ENCODE peak calls at places on chromosomes 12 and 14, in four cellular contexts. G is transverse colon, Z is HCT116, Q is esophagus muscularis mucosa. V is an unnamed sample. For H3K4me1 and H3K36me3, the result is how much of the 10 kb centered on the place peaks cover.

GRCh38 chr12:122086641-122087285 is 8.2 kb downstream of the MLXIP start:
- DNase-seq in Q (no peak), G (no peak), Z (no peak), V (no peak)

GRCh38 chr12:75446857-75447256 is 33.7 kb upstream of the GLIPR1 start:
- DNase-seq in G (no peak), Q (no peak), Z (no peak), V (no peak)

GRCh38 chr12:106291342-106291741 is 11.2 kb upstream of the TCP11L2 start:
- DNase-seq in G (peak), Q (no peak), Z (no peak), V (no peak)

GRCh38 chr12:5083955-5084849 is 40.5 kb downstream of the KCNA5 start:
- DNase-seq in Z (peak), G (no peak), Q (no peak), V (no peak)

GRCh38 chr14:82911930-82912329 is 1378.3 kb upstream of the SEL1L start:
- DNase-seq in Z (no peak), G (no peak), Q (no peak), V (no peak)

GRCh38 chr12:50315803-50316202 is 32.5 kb upstream of the LIMA1 start:
- DNase-seq in Q (no peak), G (no peak), Z (no peak), V (no peak)

GRCh38 chr12:31887109-31887811 is 72.0 kb upstream of the RESF1 start:
- DNase-seq in G (no peak), Z (no peak), Q (no peak), V (no peak)

GRCh38 chr14:94001501-94002396 is 4.6 kb downstream of the CCDC197 start:
- DNase-seq in Q (no peak), G (peak), Z (peak), V (peak)

GRCh38 chr12:45298721-45299120 is 82.8 kb downstream of the ANO6 start:
- DNase-seq in Z (no peak), Q (no peak), G (no peak), V (no peak)

GRCh38 chr12:114668151-114668891 is 15.7 kb downstream of the TBX3 start:
- DNase-seq in Z (peak), Q (no peak), G (peak), V (peak)

GRCh38 chr12:74292351-74293194 is 245.1 kb upstream of the ATXN7L3B start:
- DNase-seq in Z (no peak), G (no peak), Q (no peak), V (no peak)

GRCh38 chr12:1279050-1279449 is 288.0 kb downstream of the ERC1 start:
- DNase-seq in G (no peak), Z (no peak), Q (no peak), V (no peak)

GRCh38 chr12:78115889-78116288 is 285.2 kb downstream of the NAV3 start:
- DNase-seq in Q (no peak), G (no peak), Z (no peak), V (no peak)

GRCh38 chr12:121568971-121569808 is 11.6 kb downstream of the KDM2B start:
- DNase-seq in Z (no peak), G (peak), Q (no peak), V (no peak)

GRCh38 chr14:44989497-44990440 is 27.8 kb downstream of the TOGARAM1 start:
- DNase-seq in Z (no peak), Q (no peak), G (no peak), V (no peak)

GRCh38 chr12:57342207-57342691 is 88.6 kb downstream of the R3HDM2 start:
- DNase-seq in G (no peak), Z (no peak), Q (no peak), V (no peak)

GRCh38 chr12:77500124-77500523 is 330.6 kb upstream of the NAV3 start:
- DNase-seq in Q (no peak), G (no peak), Z (no peak), V (no peak)

GRCh38 chr12:113422030-113422900 is at the start of gene SDSL:
- DNase-seq in Q (peak), Z (peak), G (peak), V (peak)
- TF ChIP-seq POLR2AphosphoS5 in Q (peak), Z (peak), G (peak), V (peak)

DNA sequence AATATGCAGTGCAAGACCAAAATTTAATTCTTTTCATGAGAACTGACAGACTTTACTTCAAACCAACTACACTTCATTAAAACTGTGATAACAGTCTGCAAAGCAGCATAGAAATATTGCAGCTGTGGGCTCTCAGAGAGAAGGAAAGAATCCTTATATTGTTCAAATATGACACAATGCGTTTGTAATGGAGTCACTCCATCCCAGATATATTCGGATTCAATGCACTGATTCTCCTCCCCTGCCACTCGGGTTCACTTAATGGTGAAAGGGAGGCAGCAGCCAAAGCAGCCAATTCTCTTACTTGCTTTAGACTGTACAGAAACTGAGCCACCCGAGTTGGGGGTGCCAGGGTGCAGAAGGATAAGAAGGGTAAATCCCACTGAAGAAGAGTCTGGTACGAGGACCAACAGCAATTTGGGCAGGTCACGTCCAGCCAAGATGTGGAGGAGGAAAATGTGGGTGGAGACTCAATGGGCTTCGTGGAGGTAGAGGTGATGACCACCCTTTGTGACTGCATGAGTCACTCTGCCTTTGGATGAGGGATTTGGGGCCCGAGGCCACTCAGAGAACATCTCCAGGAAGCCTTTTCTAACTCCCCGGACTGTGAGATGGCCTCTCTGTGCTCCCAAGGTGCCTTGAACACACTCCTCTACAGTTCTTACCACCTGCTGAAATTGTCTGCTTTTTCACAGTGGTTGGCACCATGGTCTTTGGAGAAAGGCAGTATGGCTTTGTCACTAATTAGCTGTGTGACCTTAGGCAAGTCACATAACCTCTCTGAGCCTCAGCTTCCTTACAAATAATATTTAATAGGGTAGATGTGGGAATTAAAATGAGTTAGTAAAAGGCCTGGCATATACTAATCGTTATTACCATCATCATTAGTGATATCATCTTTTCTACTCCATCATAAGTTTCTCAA is 67.2 kb upstream of the ARHGAP5 start:
- DNase-seq in G (no peak), Z (no peak), Q (peak), V (no peak)
- H3K4me1 ChIP-seq in G (under half), Z (under half), Q (under half), V (under half)

GRCh38 chr14:69769623-69770022 is 2.7 kb downstream of the SRSF5 start:
- DNase-seq in Q (peak), G (no peak), Z (no peak), V (no peak)

GRCh38 chr14:69770559-69770958 is 3.6 kb downstream of the SRSF5 start:
- DNase-seq in Q (peak), Z (no peak), G (no peak), V (no peak)

GRCh38 chr14:69768873-69769272 is 1.9 kb downstream of the SRSF5 start:
- DNase-seq in Z (no peak), G (no peak), Q (no peak), V (no peak)

GRCh38 chr14:69766984-69767368 is at the start of gene SRSF5:
- DNase-seq in G (peak), Q (peak), Z (peak), V (peak)

DNA sequence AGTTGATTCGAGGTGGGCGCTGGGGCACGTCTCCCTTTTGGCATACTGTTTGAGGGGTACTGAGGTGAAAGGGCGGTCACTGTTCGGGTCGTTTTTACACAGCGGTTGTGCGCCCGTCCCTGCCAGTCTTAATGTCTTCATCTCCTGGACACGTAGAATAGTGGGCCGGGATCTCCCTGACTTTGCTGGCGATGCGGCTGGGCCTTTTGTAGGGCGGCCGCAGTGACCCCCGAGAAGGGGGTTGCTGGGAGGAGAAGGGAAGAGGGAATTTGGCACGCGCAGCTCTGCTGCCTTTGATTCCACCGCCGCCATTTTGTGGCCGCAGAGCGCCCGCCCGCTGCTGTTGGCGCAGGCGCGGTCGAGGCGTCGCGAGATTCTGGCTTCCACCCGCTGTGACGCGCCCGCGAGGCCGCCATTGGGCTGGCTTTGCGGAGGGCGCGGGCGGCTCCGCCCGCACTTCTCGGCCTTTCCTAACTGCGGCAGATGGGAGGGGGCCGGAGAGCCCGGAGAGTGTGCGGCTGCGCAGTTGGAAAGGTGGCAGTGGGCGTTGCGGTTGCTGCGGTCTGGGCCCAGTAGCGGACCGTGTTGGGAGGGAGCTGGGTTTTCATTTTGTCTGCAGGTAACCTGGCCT is 542 bp downstream of the SRSF5 start:
- DNase-seq in Z (peak), Q (peak), G (peak), V (peak)
- H3K36me3 ChIP-seq in Z (under half), Q (under half), G (under half), V (under half)

DNA sequence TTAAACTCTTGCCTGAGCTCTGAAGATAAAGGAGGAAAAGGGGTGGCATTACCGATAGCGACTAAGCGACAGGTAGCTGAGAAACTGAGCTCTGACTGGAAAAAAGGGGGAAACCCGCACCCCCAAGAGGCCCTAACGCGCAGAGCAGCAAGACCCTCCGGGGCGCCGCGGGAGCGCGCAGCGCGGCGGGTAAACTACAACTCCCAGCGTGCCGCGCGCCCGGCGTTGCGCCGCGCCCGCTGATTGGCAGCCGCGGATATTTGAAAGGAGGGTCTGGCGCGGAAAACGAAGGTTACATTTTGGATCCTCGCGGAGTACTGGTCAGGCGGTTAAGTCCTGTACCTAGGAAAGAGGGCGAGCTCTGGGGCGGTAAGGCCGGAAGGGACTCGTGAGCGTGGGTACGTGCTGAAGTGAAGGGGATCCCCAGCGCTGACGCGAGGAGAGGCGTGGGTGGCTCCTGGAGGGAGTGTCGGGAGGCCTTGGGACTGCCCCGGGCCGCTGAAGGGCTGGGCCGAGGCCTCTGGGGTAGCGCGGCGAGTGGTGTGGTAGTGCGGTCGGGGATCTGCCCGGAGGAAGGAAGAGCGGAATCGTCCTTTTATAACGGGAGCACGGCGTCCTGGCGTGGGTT is at the start of gene ESPL1:
- DNase-seq in G (peak), Q (peak), Z (peak), V (peak)
- TF ChIP-seq POLR2AphosphoS5 in G (no peak), Q (peak), Z (peak), V (peak)

GRCh38 chr12:110597885-110598284 is 14.8 kb upstream of the PPTC7 start:
- DNase-seq in G (no peak), Z (no peak), Q (no peak), V (no peak)
- H3K4me1 ChIP-seq in G (under half), Z (under half), Q (under half), V (under half)

V was measured in stomach.